ENCODE peak calls at places on chromosomes 5 and 9, in five cellular contexts. B is HCT116, N is tibial nerve, I is esophagus squamous epithelium, L is adrenal gland. A is an unnamed sample.
A peak's percentile ranks its signal among the peaks of the same experiment; 100 is the strongest.

GRCh38 chr5:175246242-175246891 is 197.6 kb downstream of the DRD1 start:
- DNase-seq in B (peak; percentile 84), N (no peak), I (no peak), L (peak; percentile 56), A (no peak)

GRCh38 chr9:38388283-38389223 is 3.9 kb upstream of the ALDH1B1 start:
- DNase-seq in B (no peak), N (no peak), I (no peak), L (peak; percentile 17), A (peak; percentile 63)

GRCh38 chr9:95087659-95088242 is 229.8 kb downstream of the FANCC start:
- DNase-seq in B (no peak), N (no peak), I (no peak), L (no peak), A (no peak)

GRCh38 chr5:89047591-89047990 is 164.6 kb upstream of the MEF2C start:
- DNase-seq in B (no peak), N (no peak), I (no peak), L (no peak), A (no peak)

GRCh38 chr9:18989865-18990264 is 43.1 kb downstream of the SAXO1 start:
- DNase-seq in B (no peak), N (no peak), I (no peak), L (no peak), A (no peak)

GRCh38 chr9:37236822-37237221 is 116.4 kb downstream of the ZCCHC7 start:
- DNase-seq in B (no peak), N (no peak), I (no peak), L (no peak), A (no peak)

GRCh38 chr5:24347206-24347605 is 297.6 kb downstream of the CDH10 start:
- DNase-seq in B (no peak), N (no peak), I (no peak), L (no peak), A (no peak)

GRCh38 chr5:72093231-72093630 is 14.0 kb upstream of the MAP1B start:
- DNase-seq in B (no peak), N (no peak), I (no peak), L (no peak), A (no peak)

GRCh38 chr9:27441741-27442070 is 82.4 kb upstream of the IFNK start:
- DNase-seq in B (no peak), N (no peak), I (no peak), L (no peak), A (no peak)

GRCh38 chr5:33691846-33692245 is 199.9 kb downstream of the ADAMTS12 start:
- DNase-seq in B (no peak), N (no peak), I (no peak), L (no peak), A (no peak)

GRCh38 chr5:176878463-176878862 is 20.7 kb downstream of the HK3 start:
- DNase-seq in B (no peak), N (no peak), I (no peak), L (no peak), A (no peak)

GRCh38 chr5:78691073-78691960 is 42.7 kb upstream of the LHFPL2 start:
- DNase-seq in B (no peak), N (no peak), I (no peak), L (no peak), A (no peak)

GRCh38 chr9:135196474-135196873 is 109.0 kb downstream of the OLFM1 start:
- DNase-seq in B (no peak), N (no peak), I (no peak), L (no peak), A (no peak)

DNA sequence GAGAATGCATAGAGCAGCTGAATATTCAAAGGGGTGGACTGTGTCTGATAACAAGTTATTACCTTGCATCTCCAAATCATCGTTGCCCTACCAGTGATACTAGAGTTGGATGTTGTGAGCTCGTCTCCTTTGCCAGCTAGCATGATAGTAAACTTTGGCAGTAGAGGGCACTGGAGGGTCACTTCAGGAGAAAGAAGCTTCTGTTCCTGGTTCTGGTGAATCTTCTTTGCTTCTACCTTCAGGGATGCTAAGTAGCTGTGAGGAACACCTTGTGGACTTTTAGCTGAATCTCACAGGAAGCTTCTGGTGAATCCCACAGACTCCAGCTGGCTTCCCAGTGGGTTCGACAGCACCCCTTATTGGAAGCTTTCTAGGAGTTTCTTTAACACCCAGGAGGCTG is 626.6 kb upstream of the SGCD start:
- DNase-seq in B (no peak), N (no peak), I (no peak), L (no peak), A (peak; percentile 21)
- TF ChIP-seq CTCF in B (no peak), N (no peak), I (no peak), L (no peak), A (no peak)

GRCh38 chr5:52787600-52788504 is at the start of the genes ITGA1 and PELO:
- DNase-seq in B (peak; percentile 59), N (peak; percentile 49), I (no peak), L (peak; percentile 86), A (peak; percentile 63)
- TF ChIP-seq POLR2A in B (no peak), N (peak; percentile 21), I (peak; percentile 54), L (peak; percentile 82), A (no peak)

GRCh38 chr5:119551819-119552218 is 77.5 kb upstream of the FAM170A start:
- DNase-seq in B (no peak), N (no peak), I (no peak), L (no peak), A (no peak)

GRCh38 chr5:119554597-119554996 is 74.8 kb upstream of the FAM170A start:
- DNase-seq in B (no peak), N (no peak), I (no peak), L (no peak), A (no peak)
- H3K27ac ChIP-seq in B (no peak overlapping the region), N (no peak overlapping the region), I (no peak overlapping the region), L (no peak overlapping the region), A (no peak overlapping the region)

GRCh38 chr5:109347252-109347888 is 62.4 kb downstream of the PJA2 start:
- DNase-seq in B (no peak), N (no peak), I (no peak), L (no peak), A (no peak)
- TF ChIP-seq CTCF in B (no peak), N (no peak), I (no peak), L (no peak), A (no peak)

GRCh38 chr9:86757382-86757720 is 190.0 kb downstream of the GAS1 start:
- DNase-seq in B (no peak), N (no peak), I (no peak), L (no peak), A (no peak)

GRCh38 chr9:86751956-86752355 is 195.3 kb downstream of the GAS1 start:
- DNase-seq in B (no peak), N (no peak), I (no peak), L (no peak), A (no peak)

GRCh38 chr9:86754581-86754980 is 192.7 kb downstream of the GAS1 start:
- DNase-seq in B (no peak), N (no peak), I (no peak), L (no peak), A (no peak)

GRCh38 chr9:86752727-86753126 is 194.6 kb downstream of the GAS1 start:
- DNase-seq in B (no peak), N (no peak), I (no peak), L (no peak), A (no peak)

DNA sequence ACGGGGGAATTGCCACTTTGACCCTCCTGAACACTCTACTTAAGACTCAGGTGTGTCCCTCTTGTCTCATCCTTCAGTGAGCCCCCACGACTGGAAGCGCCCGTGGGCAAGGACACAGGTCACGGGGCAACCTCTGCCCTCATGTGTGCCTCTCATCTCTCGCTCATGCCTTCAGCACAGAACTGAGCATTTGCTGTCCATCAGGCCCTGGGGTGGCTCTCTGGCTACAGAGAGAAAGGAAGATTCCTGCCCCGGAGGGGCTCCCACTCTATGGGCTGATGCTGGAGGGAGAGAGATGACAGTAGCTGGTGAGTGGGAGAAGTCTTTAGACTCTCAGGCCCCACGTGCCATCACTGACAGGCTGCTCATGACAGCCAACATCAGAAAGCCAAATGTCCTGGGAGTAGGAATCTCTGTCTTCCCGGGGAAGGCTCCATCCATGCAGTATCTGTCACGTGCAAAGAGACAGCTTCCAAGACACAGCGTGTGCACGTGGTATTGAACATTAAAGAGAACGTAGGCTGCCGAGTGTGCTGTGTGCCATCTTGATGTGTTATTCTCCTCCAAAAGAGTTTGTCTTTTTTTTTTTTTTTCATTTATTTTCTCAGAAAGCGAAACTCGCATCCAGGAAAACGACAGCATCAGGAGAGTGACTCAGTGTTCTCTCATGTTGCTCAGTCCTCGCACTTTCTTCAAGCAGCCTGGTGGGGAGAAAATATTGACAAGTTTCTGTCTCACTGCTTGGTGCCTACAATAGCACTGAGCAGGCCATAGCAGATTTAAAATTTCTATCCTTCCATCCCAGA is 190.5 kb downstream of the GAS1 start:
- DNase-seq in B (no peak), N (no peak), I (no peak), L (no peak), A (no peak)
- TF ChIP-seq POLR2A in B (no peak), N (no peak), I (no peak), L (no peak), A (no peak)